ENCODE peak calls at places on chromosomes 3 and 15, in seven cellular contexts. K, U, C, A, W, H and J are unnamed samples. For H3K4me1, the result is how much of the 10 kb centered on the place peaks cover.

GRCh38 chr3:10289077-10289476 is 3.7 kb downstream of the GHRL start:
- DNase-seq in K (no peak), C (no peak), U (no peak), A (no peak), H (no peak), W (no peak), J (no peak)

GRCh38 chr15:77714555-77714954 is 81.8 kb upstream of the LINGO1 start:
- DNase-seq in C (no peak), A (no peak), W (no peak), U (no peak), H (no peak), K (no peak), J (no peak)

GRCh38 chr3:31918179-31919165 is 62.6 kb downstream of the OSBPL10 start:
- DNase-seq in W (no peak), C (no peak), H (no peak), K (no peak), A (no peak), U (no peak), J (no peak)

GRCh38 chr15:98728811-98729160 is 80.4 kb downstream of the IGF1R start:
- DNase-seq in W (no peak), K (no peak), A (no peak), C (no peak), H (no peak), U (no peak), J (no peak)

GRCh38 chr15:68380456-68380855 is 51.5 kb downstream of the ITGA11 start:
- DNase-seq in C (no peak), U (no peak), A (no peak), H (no peak), W (no peak), K (no peak), J (no peak)

GRCh38 chr3:112364291-112364690 is 31.3 kb downstream of the CD200 start:
- DNase-seq in W (no peak), U (no peak), K (no peak), A (no peak), C (no peak), H (no peak), J (peak)

GRCh38 chr3:138051946-138052802 is 42.2 kb downstream of the CLDN18 start:
- DNase-seq in U (peak), W (no peak), A (peak), K (no peak), C (peak), H (peak), J (no peak)

GRCh38 chr3:112739252-112739945 is 98.5 kb upstream of the CCDC80 start:
- DNase-seq in C (no peak), H (no peak), W (no peak), A (no peak), U (no peak), K (no peak), J (no peak)

GRCh38 chr3:31196881-31197364 is 302.5 kb upstream of the GADL1 start:
- DNase-seq in C (peak), U (peak), K (no peak), W (no peak), H (peak), A (no peak), J (no peak)

GRCh38 chr3:37905987-37906674 is 44.5 kb downstream of the CTDSPL start:
- DNase-seq in W (no peak), C (no peak), H (no peak), A (no peak), K (no peak), U (peak), J (no peak)

GRCh38 chr3:57110797-57111196 is 50.3 kb downstream of the SPATA12 start:
- DNase-seq in U (no peak), C (no peak), W (no peak), H (no peak), A (no peak), K (no peak), J (no peak)

GRCh38 chr15:52857937-52858336 is 67.8 kb upstream of the ONECUT1 start:
- DNase-seq in K (no peak), W (no peak), U (no peak), H (no peak), A (no peak), C (no peak), J (no peak)

GRCh38 chr3:52846427-52846983 is 11.7 kb upstream of the MUSTN1 start:
- DNase-seq in K (peak), W (no peak), H (no peak), U (no peak), A (no peak), C (no peak), J (no peak)

GRCh38 chr3:52848617-52849016 is 13.8 kb upstream of the MUSTN1 start:
- DNase-seq in A (no peak), W (no peak), C (no peak), U (no peak), K (peak), H (no peak), J (no peak)

GRCh38 chr3:52845691-52846426 is 11.0 kb upstream of the MUSTN1 start:
- DNase-seq in W (no peak), K (peak), A (no peak), H (peak), C (no peak), U (no peak), J (no peak)

GRCh38 chr3:52847726-52848125 is 12.9 kb upstream of the MUSTN1 start:
- DNase-seq in K (peak), A (no peak), W (no peak), H (no peak), C (no peak), U (no peak), J (no peak)

DNA sequence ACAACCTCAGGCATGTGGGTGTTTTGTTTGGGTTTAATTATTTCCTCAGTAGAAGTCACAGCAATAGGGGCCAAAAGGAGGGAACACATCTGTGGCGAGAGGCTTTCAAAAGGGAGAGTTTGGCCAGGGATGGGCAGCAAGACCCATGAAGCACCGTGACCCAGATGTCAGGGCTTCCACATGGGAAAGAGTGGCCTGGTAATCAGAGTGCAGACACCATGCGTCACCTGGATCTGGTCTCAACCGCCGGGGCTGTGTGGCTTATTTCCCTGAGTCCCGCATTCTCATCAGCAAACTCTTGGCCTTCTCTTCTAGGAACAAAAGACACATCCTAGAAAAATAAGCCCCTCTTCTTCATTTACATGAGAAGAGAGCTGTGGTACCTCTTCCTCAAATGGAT is 12.4 kb upstream of the MUSTN1 start:
- DNase-seq in W (no peak), A (no peak), K (peak), H (no peak), C (no peak), U (no peak), J (no peak)
- H3K4me3 ChIP-seq in W (no peak), A (no peak), K (no peak), H (no peak), C (no peak), U (no peak), J (no peak)

GRCh38 chr15:63491116-63491817 is 13.1 kb upstream of the USP3 start:
- DNase-seq in U (no peak), W (no peak), K (no peak), A (no peak), H (no peak), C (no peak), J (no peak)
- H3K4me1 ChIP-seq in U (under half), W (under half), K (under half), A (half or more), H (under half), C (under half), J (under half)

GRCh38 chr3:63202529-63202928 is 75.6 kb upstream of the SYNPR start:
- DNase-seq in C (no peak), H (no peak), K (no peak), W (no peak), U (no peak), A (no peak), J (no peak)
- H3K27ac ChIP-seq in C (no peak), H (no peak), K (no peak), W (no peak), U (no peak), A (no peak), J (no peak)

GRCh38 chr3:135920275-135920674 is 45.3 kb upstream of the PPP2R3A start:
- DNase-seq in A (no peak), U (no peak), H (no peak), K (no peak), W (no peak), C (no peak), J (no peak)
- H3K4me3 ChIP-seq in A (no peak), U (no peak), H (no peak), K (no peak), W (no peak), C (no peak), J (no peak)

DNA sequence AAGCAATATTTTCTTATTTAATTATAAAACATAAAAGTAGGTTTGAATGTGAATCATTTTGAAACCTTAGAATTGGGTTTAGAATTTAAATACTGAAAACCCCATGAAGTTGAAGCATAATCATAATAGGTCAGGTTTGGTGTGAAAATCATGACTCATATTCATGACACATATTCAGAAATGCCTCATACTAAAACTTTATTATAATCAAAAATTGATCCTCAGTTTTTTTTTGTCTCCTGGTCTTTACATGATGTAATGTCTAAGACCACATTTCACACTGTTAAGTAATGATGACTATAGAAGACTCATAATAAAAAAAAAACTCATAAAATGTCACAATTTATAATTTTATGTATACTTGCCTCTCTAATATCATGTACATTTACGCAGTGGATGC is 190.4 kb downstream of the FOXP1 start:
- DNase-seq in H (no peak), W (no peak), C (no peak), A (no peak), K (no peak), U (no peak), J (peak)
- H3K4me1 ChIP-seq in H (under half), W (under half), C (under half), A (half or more), K (under half), U (under half), J (half or more)

DNA sequence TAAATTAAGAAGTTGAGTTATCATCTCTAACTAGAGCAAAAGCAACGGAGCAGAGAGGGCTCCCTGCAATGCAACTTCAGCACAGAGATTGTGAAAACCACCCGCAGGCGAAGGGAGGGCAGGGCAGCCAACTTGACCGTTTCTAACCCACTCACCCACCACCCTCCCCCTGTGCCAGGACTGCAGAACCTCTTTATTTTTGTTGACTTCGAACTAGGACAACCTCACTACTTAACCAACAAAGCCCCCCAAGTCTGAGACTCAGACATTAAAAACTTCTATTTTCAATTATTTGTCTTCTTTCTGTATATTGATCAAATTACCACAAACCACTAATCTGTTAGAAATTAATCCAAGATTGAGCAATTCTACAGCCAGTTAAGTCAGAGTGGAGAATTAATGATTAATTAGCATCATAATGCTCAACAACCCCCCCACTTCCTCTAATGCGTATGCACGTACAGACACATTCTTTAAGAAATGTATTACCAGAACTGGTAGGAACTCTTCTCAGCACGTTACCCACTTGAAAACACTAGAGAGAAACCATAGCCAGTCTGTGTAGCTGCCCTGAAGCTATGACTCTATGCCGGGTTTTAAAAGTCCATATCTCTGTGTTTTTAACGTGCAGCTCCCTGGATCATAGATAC is 2.0 kb downstream of the MGLL start:
- DNase-seq in U (no peak), K (no peak), H (no peak), W (no peak), A (peak), C (no peak), J (no peak)
- H3K27ac ChIP-seq in U (peak), K (peak), H (peak), W (no peak), A (peak), C (peak), J (no peak)

DNA sequence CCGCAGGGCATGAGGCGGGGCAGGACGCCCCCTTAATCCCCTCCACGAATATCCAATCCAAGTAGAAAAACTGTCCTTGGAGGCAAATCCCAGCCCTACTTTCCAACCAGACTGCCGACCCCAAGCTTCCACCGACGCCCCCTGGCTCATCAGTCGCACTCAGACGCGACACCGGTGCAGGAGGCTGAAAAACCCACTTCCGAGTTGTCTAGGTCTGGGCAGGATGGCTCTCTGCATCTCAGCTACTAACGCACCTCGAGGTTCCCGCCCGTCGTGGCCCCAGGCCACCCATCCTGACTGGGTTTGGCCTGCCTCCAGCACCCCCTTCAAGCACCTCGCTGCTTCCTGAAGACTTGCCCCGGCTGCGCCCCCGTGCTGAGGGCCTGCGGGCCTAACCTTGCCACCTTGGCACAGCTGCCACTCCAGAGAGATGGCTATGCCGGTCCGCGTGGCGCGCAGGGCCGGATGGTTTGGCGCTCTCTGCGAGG is 15.5 kb downstream of the RGMA start:
- DNase-seq in C (no peak), H (peak), K (peak), A (peak), U (no peak), W (no peak), J (no peak)
- H3K4me3 ChIP-seq in C (peak), H (no peak), K (peak), A (peak), U (peak), W (no peak), J (no peak)